ENCODE peak calls at places on chromosomes 12 and 14, in five cellular contexts. P is A549, B is H1, V is HepG2, X is K562. Y is an unnamed sample.

GRCh38 chr14:61454545-61454944 is 133.2 kb downstream of the PRKCH start:
- DNase-seq in P (no peak), V (no peak), B (peak), X (no peak), Y (no peak)

GRCh38 chr14:99062216-99062615 is 209.8 kb downstream of the BCL11B start:
- DNase-seq in P (no peak), B (no peak), X (no peak), V (no peak), Y (no peak)

GRCh38 chr14:89550761-89551283 is 133.8 kb upstream of the FOXN3 start:
- DNase-seq in B (no peak), X (no peak), V (no peak), P (no peak), Y (no peak)

GRCh38 chr12:126897102-126897501 is 1369.9 kb upstream of the TMEM132C start:
- DNase-seq in B (no peak), P (no peak), X (no peak), V (no peak), Y (no peak)

GRCh38 chr12:4849024-4849594 is 60.6 kb upstream of the KCNA1 start:
- DNase-seq in B (no peak), P (peak), X (peak), V (peak), Y (no peak)

GRCh38 chr12:65655074-65655493 is 169.2 kb upstream of the HMGA2 start:
- DNase-seq in V (no peak), P (no peak), X (peak), B (no peak), Y (no peak)

GRCh38 chr12:109264095-109264942 is 44.8 kb downstream of the FOXN4 start:
- DNase-seq in P (peak), X (peak), B (peak), V (peak), Y (no peak)

GRCh38 chr12:93108958-93109357 is 179.9 kb upstream of the EEA1 start:
- DNase-seq in P (no peak), X (no peak), V (no peak), B (no peak), Y (no peak)

GRCh38 chr12:108198043-108198442 is 69.0 kb downstream of the WSCD2 start:
- DNase-seq in X (no peak), P (no peak), V (no peak), B (no peak), Y (no peak)

GRCh38 chr12:109582636-109583035 is 9.0 kb downstream of the MVK start:
- DNase-seq in X (peak), P (peak), V (peak), B (no peak), Y (no peak)

GRCh38 chr12:65362231-65362630 is 83.7 kb downstream of the MSRB3 start:
- DNase-seq in X (no peak), P (no peak), B (no peak), V (no peak), Y (no peak)

GRCh38 chr14:75156901-75157300 is 19.5 kb downstream of the TMED10 start:
- DNase-seq in P (no peak), B (no peak), X (no peak), V (no peak), Y (no peak)

GRCh38 chr12:3256103-3256551 is 178.9 kb downstream of the TSPAN9 start:
- DNase-seq in B (no peak), X (no peak), P (no peak), V (no peak), Y (no peak)

GRCh38 chr14:54902521-54903420 is at the start of gene GCH1:
- DNase-seq in V (peak), X (peak), B (peak), P (peak), Y (no peak)

GRCh38 chr12:52059582-52060497 is 8.6 kb downstream of the NR4A1 start:
- DNase-seq in X (no peak), P (peak), B (no peak), V (no peak), Y (no peak)

GRCh38 chr14:64801800-64802199 is 77.9 kb downstream of the SPTB start:
- DNase-seq in P (peak), X (peak), V (peak), B (peak), Y (no peak)

GRCh38 chr12:45575417-45575816 is 154.1 kb upstream of the ARID2 start:
- DNase-seq in B (no peak), X (no peak), P (no peak), V (no peak), Y (no peak)

GRCh38 chr12:89474615-89475014 is 50.0 kb downstream of the GALNT4 start:
- DNase-seq in B (no peak), P (no peak), V (no peak), X (no peak), Y (no peak)

GRCh38 chr12:89476232-89476631 is 48.4 kb downstream of the GALNT4 start:
- DNase-seq in V (no peak), X (no peak), P (no peak), B (no peak), Y (no peak)

GRCh38 chr12:89477633-89478279 is 46.8 kb downstream of the GALNT4 start:
- DNase-seq in B (no peak), V (no peak), X (no peak), P (no peak), Y (no peak)

GRCh38 chr12:89476889-89477288 is 47.7 kb downstream of the GALNT4 start:
- DNase-seq in V (no peak), X (no peak), B (no peak), P (no peak), Y (no peak)

GRCh38 chr12:89475203-89475990 is 49.2 kb downstream of the GALNT4 start:
- DNase-seq in P (no peak), B (no peak), X (no peak), V (no peak), Y (no peak)
- TF ChIP-seq KDM1A in P (no peak), B (no peak), X (no peak), V (no peak), Y (no peak)

DNA sequence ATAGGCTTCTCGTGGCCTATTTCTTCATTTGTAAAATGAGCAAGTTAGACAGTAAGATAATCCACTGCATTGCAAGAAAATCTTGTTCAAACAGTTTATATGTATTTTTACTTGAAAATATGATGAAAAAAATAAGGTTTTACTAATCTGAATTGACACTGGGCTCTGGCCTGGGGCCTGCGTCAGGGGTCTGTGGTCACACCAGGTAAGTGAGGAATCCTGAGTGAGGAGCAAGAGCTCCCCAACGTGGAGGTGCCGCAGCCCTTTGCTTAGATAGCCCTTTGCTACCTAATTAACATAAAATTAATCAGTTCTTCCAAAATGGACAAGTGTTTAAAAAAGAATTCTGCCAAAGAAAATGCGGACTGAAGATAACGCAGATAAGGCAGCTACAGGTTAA is 39.1 kb upstream of the STAB2 start:
- DNase-seq in X (no peak), V (no peak), P (no peak), B (no peak), Y (no peak)
- TF ChIP-seq KDM1A in X (no peak), V (no peak), P (no peak), B (no peak), Y (no peak)

DNA sequence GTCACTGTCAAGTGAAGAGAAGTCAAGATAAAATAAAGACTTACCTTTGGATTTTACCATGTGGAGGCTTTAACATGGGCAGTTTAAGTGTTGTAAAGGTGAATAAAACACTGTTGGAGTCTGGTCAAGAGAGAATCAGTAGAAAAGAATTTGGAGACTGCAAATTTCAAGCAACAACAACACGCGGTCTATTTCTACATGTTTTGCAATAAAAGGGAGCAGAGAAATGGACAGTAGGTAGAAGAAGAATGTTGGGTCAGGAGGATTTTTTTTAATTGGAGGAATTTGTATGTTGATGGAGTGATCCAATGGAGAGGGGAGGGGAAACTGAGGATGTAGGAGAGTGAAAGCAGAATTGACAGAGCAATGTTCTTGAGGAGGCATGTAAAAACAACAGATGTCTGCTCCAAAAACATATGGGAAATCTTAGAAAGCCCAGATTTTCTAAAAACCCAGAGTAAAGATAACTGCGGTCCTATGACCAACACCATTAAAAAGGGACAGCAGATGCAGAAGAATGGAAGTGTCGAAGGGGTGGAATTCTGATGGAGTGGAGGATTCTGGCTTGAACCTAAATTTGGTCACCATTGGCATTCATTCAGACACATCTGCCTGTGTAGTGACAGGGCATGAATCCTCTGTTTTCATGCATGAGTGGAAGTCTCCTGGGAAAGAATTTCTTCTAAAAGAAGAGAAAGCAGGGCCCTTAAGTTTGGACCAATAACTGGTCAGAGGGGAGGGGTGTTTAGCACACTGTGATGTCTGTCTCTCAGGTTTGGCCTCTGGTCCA is 68.0 kb upstream of the OSBPL8 start:
- DNase-seq in X (no peak), B (no peak), V (no peak), P (no peak), Y (no peak)
- TF ChIP-seq KDM1A in X (no peak), B (no peak), V (no peak), P (no peak), Y (no peak)

GRCh38 chr12:78802593-78802992 is 62.0 kb upstream of the SYT1 start:
- DNase-seq in B (no peak), P (peak), V (no peak), X (no peak), Y (no peak)
- TF ChIP-seq KDM1A in B (no peak), P (no peak), V (no peak), X (no peak), Y (no peak)

DNA sequence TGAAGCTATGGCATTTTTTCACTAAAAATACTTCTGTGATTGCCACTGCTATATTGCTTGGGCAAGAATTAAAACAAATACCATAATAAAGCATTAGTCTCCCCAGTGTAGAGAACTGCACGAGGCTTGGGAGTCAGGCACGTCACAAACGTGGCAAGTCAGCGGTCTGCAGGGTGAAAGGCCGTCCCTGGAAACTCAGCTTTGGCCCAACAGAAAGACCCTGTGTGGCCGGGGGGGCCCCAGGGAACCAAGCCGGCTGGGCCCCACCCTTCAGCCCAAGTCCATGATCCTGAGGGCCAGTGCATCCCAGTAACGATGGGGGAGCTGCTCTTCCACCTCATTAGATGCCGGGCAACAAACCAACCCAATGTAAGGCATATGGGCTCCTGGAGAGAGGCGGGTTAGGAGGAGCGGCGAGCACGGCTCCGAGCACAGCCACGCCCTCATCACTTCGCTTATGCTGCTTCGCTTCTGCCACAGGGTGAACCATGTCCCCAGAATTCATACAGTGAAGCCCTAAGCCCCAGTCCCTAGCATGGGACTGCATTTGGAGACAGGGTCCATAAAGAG is 50.9 kb upstream of the GPR68 start:
- DNase-seq in X (no peak), B (no peak), V (no peak), P (no peak), Y (no peak)
- TF ChIP-seq KDM1A in X (no peak), B (no peak), V (no peak), P (no peak), Y (no peak)

GRCh38 chr12:130705174-130705880 is 10.8 kb downstream of the RIMBP2 start:
- DNase-seq in B (peak), P (no peak), X (no peak), V (no peak), Y (no peak)

GRCh38 chr12:130704606-130705005 is 11.5 kb downstream of the RIMBP2 start:
- DNase-seq in B (peak), P (no peak), V (no peak), X (no peak), Y (no peak)

GRCh38 chr12:130706311-130706710 is 9.8 kb downstream of the RIMBP2 start:
- DNase-seq in X (no peak), P (no peak), B (peak), V (no peak), Y (no peak)

GRCh38 chr12:130702966-130703732 is 12.9 kb downstream of the RIMBP2 start:
- DNase-seq in X (no peak), B (peak), P (no peak), V (no peak), Y (no peak)

DNA sequence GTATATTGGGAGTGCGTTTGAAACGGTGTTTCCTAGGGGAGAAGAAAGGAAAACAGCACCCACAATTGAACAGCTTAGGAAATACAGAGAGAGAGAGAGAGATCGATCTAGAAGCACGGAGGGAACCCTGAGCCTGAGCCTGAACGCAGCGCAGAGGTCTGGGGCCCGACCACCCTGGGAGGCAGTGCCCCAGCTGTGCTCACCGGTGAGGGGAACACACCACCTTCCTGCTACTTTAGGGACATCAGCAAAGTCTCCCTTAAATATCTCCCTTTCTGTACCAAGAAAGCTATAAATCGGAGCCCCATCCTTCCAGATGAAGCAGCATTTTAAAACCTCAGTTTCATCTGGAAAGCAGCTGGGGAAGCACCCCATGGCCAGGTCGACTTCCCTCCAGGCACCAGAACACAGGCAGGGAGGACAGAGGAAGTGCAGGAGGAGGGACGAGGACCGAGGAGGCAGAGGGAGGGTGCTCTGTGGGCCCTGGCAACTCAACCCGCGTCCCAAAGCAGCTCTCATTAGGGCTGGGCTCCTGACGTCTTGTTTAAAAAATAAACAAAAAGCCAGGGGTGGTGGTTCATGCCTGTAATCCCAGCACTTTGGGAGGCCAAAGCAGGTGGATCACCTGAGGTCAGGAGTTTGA is 12.2 kb downstream of the RIMBP2 start:
- DNase-seq in B (peak), P (no peak), V (no peak), X (no peak), Y (no peak)
- TF ChIP-seq KDM1A in B (no peak), P (no peak), V (no peak), X (no peak), Y (no peak)

DNA sequence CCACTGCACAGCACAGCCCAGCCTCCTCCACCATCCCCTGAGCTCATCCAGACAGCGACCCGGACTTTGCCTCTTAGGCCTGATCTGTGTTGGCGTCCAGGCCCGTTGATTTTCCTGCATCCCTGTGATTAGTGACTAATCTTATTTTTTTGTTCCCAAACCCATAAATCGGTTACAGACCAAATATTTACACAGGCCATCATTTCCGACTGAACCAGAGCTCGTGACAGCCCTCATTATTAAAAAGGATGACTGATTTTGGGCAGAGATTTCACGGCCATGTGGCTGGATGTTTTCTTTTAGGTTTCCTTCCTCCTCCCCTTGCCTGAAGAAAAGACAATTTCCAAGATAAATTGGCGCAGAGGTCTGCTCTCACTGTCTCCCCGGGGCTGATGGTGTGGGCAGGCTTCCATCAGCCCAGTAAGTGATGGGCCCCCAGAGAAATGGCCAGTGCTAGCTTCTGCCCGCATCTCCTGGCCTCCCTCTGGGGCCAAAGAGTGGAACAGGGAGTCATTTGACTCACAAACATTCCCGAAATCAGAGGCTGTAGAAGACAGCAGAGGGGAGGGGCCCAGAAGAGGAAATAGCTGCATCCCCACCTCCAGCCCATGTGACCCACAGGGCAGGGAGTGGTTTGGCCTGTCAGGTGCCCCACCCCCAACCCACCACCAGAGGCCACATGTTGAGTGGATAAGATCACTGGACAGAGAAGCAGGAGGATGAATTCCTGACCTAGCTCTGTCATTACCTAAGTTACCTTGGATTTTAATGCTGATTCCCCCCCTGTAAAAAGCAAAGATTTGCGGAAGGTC is 283.5 kb downstream of the KSR2 start:
- DNase-seq in P (peak), B (peak), X (peak), V (peak), Y (no peak)
- TF ChIP-seq KDM1A in P (no peak), B (no peak), X (no peak), V (no peak), Y (no peak)

GRCh38 chr14:80987235-80988032 is 32.0 kb downstream of the TSHR start:
- DNase-seq in B (peak), P (peak), X (peak), V (peak), Y (no peak)
- TF ChIP-seq KDM1A in B (no peak), P (no peak), X (no peak), V (no peak), Y (no peak)

GRCh38 chr14:87901196-87901595 is 91.8 kb downstream of the GALC start:
- DNase-seq in V (no peak), B (no peak), P (no peak), X (no peak), Y (no peak)

GRCh38 chr14:87899228-87899627 is 93.8 kb downstream of the GALC start:
- DNase-seq in P (no peak), V (no peak), X (no peak), B (no peak), Y (no peak)

GRCh38 chr14:87894920-87895319 is 98.1 kb downstream of the GALC start:
- DNase-seq in P (no peak), B (no peak), V (no peak), X (no peak), Y (no peak)

GRCh38 chr14:87898301-87898700 is 94.7 kb downstream of the GALC start:
- DNase-seq in X (no peak), B (no peak), V (no peak), P (no peak), Y (no peak)

GRCh38 chr14:87896393-87897380 is 96.3 kb downstream of the GALC start:
- DNase-seq in B (no peak), X (peak), V (peak), P (peak), Y (no peak)
- TF ChIP-seq KDM1A in B (no peak), X (no peak), V (no peak), P (no peak), Y (no peak)